ENCODE peak calls at places on chromosomes 13 and 19, in six cellular contexts. One of them, this sample, is unnamed.

GRCh38 chr19:30056580-30056979 is 114.5 kb downstream of the URI1 start:
- DNase-seq in B cell: no peak
- DNase-seq in Peyer's patch: no peak
- DNase-seq in right atrium auricular region: no peak
- DNase-seq in neural crest cell: no peak
- DNase-seq in thoracic aorta: no peak
- DNase-seq in this sample: no peak

GRCh38 chr13:30504081-30504480 is 38.3 kb upstream of the HMGB1 start:
- DNase-seq in B cell: no peak
- DNase-seq in Peyer's patch: no peak
- DNase-seq in right atrium auricular region: no peak
- DNase-seq in neural crest cell: no peak
- DNase-seq in thoracic aorta: no peak
- DNase-seq in this sample: no peak

GRCh38 chr13:99214232-99214631 is 13.6 kb downstream of the UBAC2 start:
- DNase-seq in B cell: no peak
- DNase-seq in Peyer's patch: no peak
- DNase-seq in right atrium auricular region: peak
- DNase-seq in neural crest cell: no peak
- DNase-seq in thoracic aorta: no peak
- DNase-seq in this sample: no peak

GRCh38 chr19:9306443-9306842 is 3.2 kb downstream of the ZNF699 start:
- DNase-seq in B cell: no peak
- DNase-seq in Peyer's patch: no peak
- DNase-seq in right atrium auricular region: no peak
- DNase-seq in neural crest cell: no peak
- DNase-seq in thoracic aorta: no peak
- DNase-seq in this sample: no peak

GRCh38 chr19:39413269-39413902 is 917 bp downstream of the PLEKHG2 start:
- DNase-seq in B cell: no peak
- DNase-seq in Peyer's patch: peak
- DNase-seq in right atrium auricular region: no peak
- DNase-seq in neural crest cell: peak
- DNase-seq in thoracic aorta: no peak
- DNase-seq in this sample: peak

GRCh38 chr13:31175847-31176536 is 14.3 kb upstream of the HSPH1 start:
- DNase-seq in B cell: no peak
- DNase-seq in Peyer's patch: no peak
- DNase-seq in right atrium auricular region: no peak
- DNase-seq in neural crest cell: no peak
- DNase-seq in thoracic aorta: no peak
- DNase-seq in this sample: no peak

GRCh38 chr19:5127710-5128109 is 158.8 kb downstream of the KDM4B start:
- DNase-seq in B cell: peak
- DNase-seq in Peyer's patch: peak
- DNase-seq in right atrium auricular region: no peak
- DNase-seq in neural crest cell: no peak
- DNase-seq in thoracic aorta: no peak
- DNase-seq in this sample: no peak

GRCh38 chr19:10762656-10763055 is 44.8 kb downstream of the DNM2 start:
- DNase-seq in B cell: no peak
- DNase-seq in Peyer's patch: peak
- DNase-seq in right atrium auricular region: no peak
- DNase-seq in neural crest cell: no peak
- DNase-seq in thoracic aorta: no peak
- DNase-seq in this sample: no peak

GRCh38 chr13:76929320-76929719 is 19.0 kb upstream of the ACOD1 start:
- DNase-seq in B cell: no peak
- DNase-seq in Peyer's patch: no peak
- DNase-seq in right atrium auricular region: no peak
- DNase-seq in neural crest cell: no peak
- DNase-seq in thoracic aorta: no peak
- DNase-seq in this sample: no peak

GRCh38 chr19:16441661-16442071 is 30.1 kb downstream of the EPS15L1 start:
- DNase-seq in B cell: peak
- DNase-seq in Peyer's patch: no peak
- DNase-seq in right atrium auricular region: no peak
- DNase-seq in neural crest cell: peak
- DNase-seq in thoracic aorta: no peak
- DNase-seq in this sample: no peak

GRCh38 chr13:51953347-51953746 is 57.9 kb downstream of the ATP7B start:
- DNase-seq in B cell: no peak
- DNase-seq in Peyer's patch: no peak
- DNase-seq in right atrium auricular region: no peak
- DNase-seq in neural crest cell: no peak
- DNase-seq in thoracic aorta: no peak
- DNase-seq in this sample: no peak

GRCh38 chr19:15714638-15715037 is 13.2 kb upstream of the OR10H2 start:
- DNase-seq in B cell: no peak
- DNase-seq in Peyer's patch: no peak
- DNase-seq in right atrium auricular region: no peak
- DNase-seq in neural crest cell: no peak
- DNase-seq in thoracic aorta: no peak
- DNase-seq in this sample: no peak

GRCh38 chr19:35114656-35115537 is 726 bp upstream of the FXYD3 start:
- DNase-seq in B cell: peak
- DNase-seq in Peyer's patch: peak
- DNase-seq in right atrium auricular region: no peak
- DNase-seq in neural crest cell: peak
- DNase-seq in thoracic aorta: no peak
- DNase-seq in this sample: peak

GRCh38 chr19:19444694-19445155 is 39.2 kb downstream of the GATAD2A start:
- DNase-seq in B cell: peak
- DNase-seq in Peyer's patch: peak
- DNase-seq in right atrium auricular region: no peak
- DNase-seq in neural crest cell: no peak
- DNase-seq in thoracic aorta: no peak
- DNase-seq in this sample: no peak

GRCh38 chr13:81872581-81872980 is 1531.7 kb upstream of the SPRY2 start:
- DNase-seq in B cell: no peak
- DNase-seq in Peyer's patch: no peak
- DNase-seq in right atrium auricular region: no peak
- DNase-seq in neural crest cell: peak
- DNase-seq in thoracic aorta: no peak
- DNase-seq in this sample: no peak

GRCh38 chr13:111202745-111203144 is 87.6 kb downstream of the ARHGEF7 start:
- DNase-seq in B cell: no peak
- DNase-seq in Peyer's patch: no peak
- DNase-seq in right atrium auricular region: peak
- DNase-seq in neural crest cell: no peak
- DNase-seq in thoracic aorta: no peak
- DNase-seq in this sample: no peak

GRCh38 chr13:110914293-110915056 is 394 bp downstream of the ANKRD10 start:
- DNase-seq in B cell: peak
- DNase-seq in Peyer's patch: peak
- DNase-seq in right atrium auricular region: peak
- DNase-seq in neural crest cell: peak
- DNase-seq in thoracic aorta: peak
- DNase-seq in this sample: peak

GRCh38 chr19:3035542-3036118 is 6.5 kb upstream of the TLE2 start:
- DNase-seq in B cell: peak
- DNase-seq in Peyer's patch: peak
- DNase-seq in right atrium auricular region: peak
- DNase-seq in neural crest cell: peak
- DNase-seq in thoracic aorta: peak
- DNase-seq in this sample: peak
- TF ChIP-seq CTCF in B cell: no peak
- TF ChIP-seq CTCF in Peyer's patch: no peak
- TF ChIP-seq CTCF in right atrium auricular region: no peak
- TF ChIP-seq CTCF in neural crest cell: no peak
- TF ChIP-seq CTCF in thoracic aorta: no peak
- TF ChIP-seq CTCF in this sample: no peak

GRCh38 chr13:33876716-33877394 is 58.9 kb downstream of the RFC3 start:
- DNase-seq in B cell: no peak
- DNase-seq in Peyer's patch: no peak
- DNase-seq in right atrium auricular region: no peak
- DNase-seq in neural crest cell: no peak
- DNase-seq in thoracic aorta: no peak
- DNase-seq in this sample: no peak

GRCh38 chr13:33875658-33876401 is 57.9 kb downstream of the RFC3 start:
- DNase-seq in B cell: no peak
- DNase-seq in Peyer's patch: no peak
- DNase-seq in right atrium auricular region: no peak
- DNase-seq in neural crest cell: no peak
- DNase-seq in thoracic aorta: no peak
- DNase-seq in this sample: no peak

GRCh38 chr13:33873251-33873908 is 55.4 kb downstream of the RFC3 start:
- DNase-seq in B cell: no peak
- DNase-seq in Peyer's patch: no peak
- DNase-seq in right atrium auricular region: no peak
- DNase-seq in neural crest cell: no peak
- DNase-seq in thoracic aorta: no peak
- DNase-seq in this sample: no peak

GRCh38 chr13:33872005-33872351 is 54.0 kb downstream of the RFC3 start:
- DNase-seq in B cell: no peak
- DNase-seq in Peyer's patch: no peak
- DNase-seq in right atrium auricular region: no peak
- DNase-seq in neural crest cell: no peak
- DNase-seq in thoracic aorta: no peak
- DNase-seq in this sample: no peak

GRCh38 chr13:33874871-33875270 is 56.9 kb downstream of the RFC3 start:
- DNase-seq in B cell: no peak
- DNase-seq in Peyer's patch: no peak
- DNase-seq in right atrium auricular region: no peak
- DNase-seq in neural crest cell: no peak
- DNase-seq in thoracic aorta: no peak
- DNase-seq in this sample: no peak
- TF ChIP-seq CTCF in B cell: no peak
- TF ChIP-seq CTCF in Peyer's patch: no peak
- TF ChIP-seq CTCF in right atrium auricular region: peak
- TF ChIP-seq CTCF in neural crest cell: no peak
- TF ChIP-seq CTCF in thoracic aorta: no peak
- TF ChIP-seq CTCF in this sample: no peak

GRCh38 chr19:57613941-57614743 is at the start of gene ZNF134:
- DNase-seq in B cell: peak
- DNase-seq in Peyer's patch: peak
- DNase-seq in right atrium auricular region: peak
- DNase-seq in neural crest cell: peak
- DNase-seq in thoracic aorta: peak
- DNase-seq in this sample: peak
- TF ChIP-seq CTCF in B cell: peak
- TF ChIP-seq CTCF in Peyer's patch: no peak
- TF ChIP-seq CTCF in right atrium auricular region: peak
- TF ChIP-seq CTCF in neural crest cell: no peak
- TF ChIP-seq CTCF in thoracic aorta: no peak
- TF ChIP-seq CTCF in this sample: no peak

GRCh38 chr13:106083620-106084350 is 451.7 kb downstream of the EFNB2 start:
- DNase-seq in B cell: no peak
- DNase-seq in Peyer's patch: peak
- DNase-seq in right atrium auricular region: no peak
- DNase-seq in neural crest cell: no peak
- DNase-seq in thoracic aorta: no peak
- DNase-seq in this sample: no peak
- TF ChIP-seq CTCF in B cell: no peak
- TF ChIP-seq CTCF in Peyer's patch: no peak
- TF ChIP-seq CTCF in right atrium auricular region: peak
- TF ChIP-seq CTCF in neural crest cell: peak
- TF ChIP-seq CTCF in thoracic aorta: peak
- TF ChIP-seq CTCF in this sample: no peak

DNA sequence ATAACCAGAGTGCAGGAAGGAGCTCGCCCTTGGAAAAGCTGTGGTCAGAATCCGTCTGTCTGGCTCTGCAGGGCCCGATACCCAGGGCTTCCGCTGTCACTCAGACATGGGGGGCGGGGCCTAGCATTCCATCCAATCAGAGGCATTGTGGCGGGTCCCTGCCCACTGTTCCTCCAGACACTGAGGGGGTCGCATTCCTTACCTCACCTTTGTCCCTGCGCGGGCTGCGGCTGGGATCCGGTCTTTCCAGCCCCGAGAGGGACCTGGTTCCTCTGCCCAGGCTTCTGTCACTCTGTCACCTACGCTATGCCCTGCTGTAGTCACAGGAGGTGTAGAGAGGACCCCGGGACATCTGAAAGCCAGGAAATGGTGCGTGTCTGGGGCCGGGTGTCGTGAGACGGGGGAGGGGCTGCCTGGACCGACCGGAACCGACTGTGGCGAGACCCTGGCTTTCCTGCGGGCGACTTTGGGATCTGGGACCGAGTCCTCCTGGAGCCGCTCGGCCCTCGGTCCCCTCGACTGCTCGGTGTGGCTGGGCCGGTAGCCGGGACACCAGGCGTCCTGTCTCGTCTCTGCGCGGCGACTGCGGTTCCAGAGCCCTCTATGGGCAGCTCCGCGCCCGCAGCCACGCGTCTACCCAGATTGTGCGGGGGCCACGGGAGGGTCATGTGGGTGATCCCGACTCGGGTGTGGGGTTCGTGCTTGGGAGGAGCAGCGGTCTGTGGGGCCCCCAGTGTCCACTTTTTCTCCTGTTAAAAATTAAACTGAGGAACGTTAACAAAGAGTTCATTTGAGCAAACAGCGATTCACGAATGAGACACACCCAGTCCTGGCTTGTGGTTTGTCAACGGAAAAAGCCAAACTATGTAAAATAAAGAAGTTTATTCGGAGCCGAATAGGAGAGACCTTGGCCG is at the start of gene ZNF69:
- DNase-seq in B cell: peak
- DNase-seq in Peyer's patch: peak
- DNase-seq in right atrium auricular region: peak
- DNase-seq in neural crest cell: peak
- DNase-seq in thoracic aorta: peak
- DNase-seq in this sample: peak
- TF ChIP-seq CTCF in B cell: no peak
- TF ChIP-seq CTCF in Peyer's patch: no peak
- TF ChIP-seq CTCF in right atrium auricular region: peak
- TF ChIP-seq CTCF in neural crest cell: peak
- TF ChIP-seq CTCF in thoracic aorta: no peak
- TF ChIP-seq CTCF in this sample: no peak

This sample was measured in lower leg skin.